ENCODE peak calls at places on chromosomes 12 and 14, in four cellular contexts. H is NCI-H1694, X is amniotic stem cell, F is anterior cingulate cortex. P is an unnamed sample.

GRCh38 chr14:68164723-68165122 is 345.1 kb downstream of the RAD51B start:
- DNase-seq in H (no peak), X (no peak), F (no peak), P (no peak)

GRCh38 chr12:132560831-132561783 is 49.3 kb downstream of the LRCOL1 start:
- DNase-seq in H (peak; percentile 56), X (no peak), F (no peak), P (peak; percentile 60)

GRCh38 chr14:69873877-69874780 is 5.1 kb upstream of the SMOC1 start:
- DNase-seq in H (no peak), X (no peak), F (no peak), P (no peak)

GRCh38 chr12:132776816-132777568 is 15.4 kb upstream of the ANKLE2 start:
- DNase-seq in H (no peak), X (no peak), F (no peak), P (peak; percentile 24)

GRCh38 chr12:121814429-121815119 is 10.8 kb downstream of the SETD1B start:
- DNase-seq in H (no peak), X (no peak), F (no peak), P (no peak)

GRCh38 chr14:21526672-21527319 is 650 bp upstream of the SALL2 start:
- DNase-seq in H (no peak), X (no peak), F (no peak), P (peak; percentile 58)

GRCh38 chr12:3717283-3717974 is 35.5 kb downstream of the CRACR2A start:
- DNase-seq in H (no peak), X (no peak), F (no peak), P (no peak)

GRCh38 chr14:103315941-103316340 is 18.1 kb upstream of the EIF5 start:
- DNase-seq in H (no peak), X (no peak), F (no peak), P (no peak)

GRCh38 chr14:20317720-20318119 is 12.0 kb upstream of the TTC5 start:
- DNase-seq in H (no peak), X (no peak), F (no peak), P (no peak)

GRCh38 chr12:14260011-14260993 is 105.2 kb upstream of the ATF7IP start:
- DNase-seq in H (no peak), X (peak; percentile 43), F (peak; percentile 44), P (peak; percentile 84)

GRCh38 chr14:51310453-51311074 is 70.5 kb downstream of the TMX1 start:
- DNase-seq in H (no peak), X (no peak), F (no peak), P (peak; percentile 65)

GRCh38 chr14:93619176-93619793 is 169.0 kb downstream of the PRIMA1 start:
- DNase-seq in H (peak; percentile 85), X (no peak), F (no peak), P (peak; percentile 77)

GRCh38 chr12:97127061-97127460 is 220.0 kb downstream of the NEDD1 start:
- DNase-seq in H (no peak), X (no peak), F (no peak), P (no peak)

P was measured in cerebellar cortex.